ENCODE peak calls at places on chromosomes 4 and X, in nine cellular contexts. C is Peyer's patch, T is breast epithelium, H is hepatocyte, Q is H7, Y is H1, U is astrocyte of the spinal cord, A is colonic mucosa, Z is GM12864. J is an unnamed sample.

GRCh38 chr4:146381263-146381872 is 140.4 kb downstream of the SLC10A7 start:
- DNase-seq in H (no peak), Z (no peak), Y (no peak), U (no peak), T (no peak), A (no peak), C (no peak), Q (peak), J (no peak)

GRCh38 chrX:105190252-105190853 is 30.1 kb downstream of the TEX13A start:
- DNase-seq in Y (no peak), Z (no peak), A (peak), C (no peak), H (peak), T (no peak), Q (no peak), U (peak), J (peak)

GRCh38 chr4:76156635-76157034 is 8.4 kb upstream of the NUP54 start:
- DNase-seq in H (no peak), A (no peak), Q (no peak), Y (no peak), T (no peak), Z (no peak), C (no peak), U (no peak), J (peak)

GRCh38 chrX:118660085-118660484 is 67.3 kb upstream of the IL13RA1 start:
- DNase-seq in U (no peak), Y (no peak), A (no peak), T (no peak), H (no peak), Z (no peak), Q (no peak), C (no peak), J (no peak)

GRCh38 chr4:40629401-40630334 is at the start of gene RBM47:
- DNase-seq in H (peak), Z (peak), A (peak), Q (peak), Y (peak), T (peak), C (peak), U (peak), J (peak)

GRCh38 chr4:157096439-157096838 is 20.5 kb downstream of the GLRB start:
- DNase-seq in H (no peak), Y (no peak), C (no peak), Q (no peak), Z (no peak), T (no peak), A (no peak), U (no peak), J (peak)

GRCh38 chrX:71545364-71545763 is 12.5 kb downstream of the OGT start:
- DNase-seq in U (no peak), H (no peak), T (no peak), A (no peak), C (no peak), Y (no peak), Z (no peak), Q (no peak), J (no peak)

GRCh38 chr4:87058272-87059073 is 123.7 kb downstream of the AFF1 start:
- DNase-seq in H (peak), T (no peak), C (no peak), U (no peak), Q (peak), A (no peak), Y (no peak), Z (no peak), J (peak)

GRCh38 chr4:137025484-137026059 is 506.7 kb downstream of the PCDH18 start:
- DNase-seq in Y (no peak), Q (peak), A (no peak), C (no peak), U (no peak), H (no peak), T (no peak), Z (no peak), J (no peak)

GRCh38 chrX:120795301-120795700 is 80.4 kb downstream of the CT47B1 start:
- DNase-seq in U (peak), Q (no peak), H (no peak), T (no peak), Y (no peak), C (no peak), Z (no peak), A (no peak), J (peak)

GRCh38 chrX:105191878-105192277 is 28.6 kb downstream of the TEX13A start:
- DNase-seq in Q (peak), C (no peak), H (peak), A (no peak), U (peak), Z (no peak), Y (no peak), T (no peak), J (peak)

GRCh38 chr4:10013722-10014121 is 7.6 kb downstream of the SLC2A9 start:
- DNase-seq in H (peak), Y (peak), U (no peak), T (no peak), A (peak), C (peak), Z (no peak), Q (peak), J (peak)

GRCh38 chrX:1392376-1393130 is 640 bp upstream of the SLC25A6 start:
- DNase-seq in Q (peak), Z (no peak), U (peak), Y (no peak), A (peak), H (peak), C (peak), T (peak), J (peak)

GRCh38 chr4:184320630-184321029 is 103.0 kb upstream of the ENPP6 start:
- DNase-seq in U (no peak), Z (no peak), H (no peak), Y (no peak), C (no peak), Q (no peak), A (peak), T (no peak), J (no peak)

GRCh38 chrX:23341452-23341851 is 6.8 kb downstream of the PTCHD1 start:
- DNase-seq in H (peak), T (no peak), A (peak), Z (no peak), U (peak), C (no peak), Q (peak), Y (no peak), J (peak)

GRCh38 chrX:39002466-39002865 is 201.2 kb downstream of the MID1IP1 start:
- DNase-seq in T (no peak), C (no peak), Y (no peak), Z (no peak), Q (no peak), U (no peak), H (no peak), A (no peak), J (no peak)

GRCh38 chr4:105624530-105624929 is 72.1 kb downstream of the ARHGEF38 start:
- DNase-seq in Z (no peak), Y (no peak), H (no peak), A (peak), C (peak), T (no peak), U (peak), Q (no peak), J (peak)

GRCh38 chr4:181006509-181007290 is 1236.5 kb upstream of the TENM3 start:
- DNase-seq in A (no peak), C (no peak), Q (no peak), Y (no peak), H (no peak), Z (no peak), T (no peak), U (peak), J (peak)

GRCh38 chrX:44507292-44507691 is 35.4 kb downstream of the FUNDC1 start:
- DNase-seq in T (no peak), Z (no peak), Y (no peak), Q (no peak), H (no peak), C (no peak), U (no peak), A (no peak), J (no peak)

GRCh38 chrX:154022716-154023115 is 3.0 kb upstream of the IRAK1 start:
- DNase-seq in Z (no peak), A (no peak), Y (no peak), T (no peak), C (no peak), U (no peak), Q (peak), H (no peak), J (no peak)

GRCh38 chr4:7131498-7132031 is 60.8 kb upstream of the SORCS2 start:
- DNase-seq in C (no peak), A (no peak), Y (no peak), T (no peak), Q (no peak), H (no peak), U (no peak), Z (no peak), J (no peak)

GRCh38 chr4:103996637-103997036 is 276.9 kb upstream of the TACR3 start:
- DNase-seq in Y (peak), Q (peak), H (peak), C (no peak), U (peak), T (no peak), Z (no peak), A (no peak), J (peak)

GRCh38 chr4:110793381-110793801 is 170.5 kb upstream of the PITX2 start:
- DNase-seq in C (no peak), Z (no peak), T (no peak), A (no peak), H (peak), U (no peak), Q (no peak), Y (no peak), J (no peak)

GRCh38 chr4:114598191-114599121 is at the start of gene UGT8:
- DNase-seq in Q (peak), T (no peak), H (peak), C (peak), Y (no peak), U (peak), Z (no peak), A (peak), J (peak)

GRCh38 chr4:41590591-41590990 is 52.6 kb downstream of the LIMCH1 start:
- DNase-seq in C (no peak), H (no peak), T (no peak), Z (no peak), U (no peak), Q (no peak), Y (no peak), A (no peak), J (no peak)

GRCh38 chrX:129780441-129781105 is 824 bp downstream of the SASH3 start:
- DNase-seq in U (no peak), C (no peak), H (no peak), Y (no peak), A (no peak), Q (no peak), Z (no peak), T (no peak), J (no peak)
- H3K4me3 ChIP-seq in U (no peak), C (peak), H (no peak), Y (no peak), A (peak), Q (no peak), Z (peak), T (peak), J (no peak)

GRCh38 chr4:144649646-144650045 is 3.7 kb downstream of the HHIP start:
- DNase-seq in Y (no peak), H (no peak), U (peak), Z (no peak), T (no peak), A (no peak), Q (no peak), C (no peak), J (no peak)
- H3K4me3 ChIP-seq in Y (no peak), H (peak), U (peak), Z (no peak), T (no peak), A (no peak), Q (no peak), C (no peak), J (peak)

GRCh38 chr4:1200425-1201035 is 28.1 kb upstream of the SPON2 start:
- DNase-seq in Q (peak), H (peak), U (peak), T (no peak), Z (no peak), Y (no peak), A (peak), C (peak), J (peak)
- H3K4me3 ChIP-seq in Q (no peak), H (no peak), U (no peak), T (peak), Z (peak), Y (no peak), A (peak), C (peak), J (peak)

DNA sequence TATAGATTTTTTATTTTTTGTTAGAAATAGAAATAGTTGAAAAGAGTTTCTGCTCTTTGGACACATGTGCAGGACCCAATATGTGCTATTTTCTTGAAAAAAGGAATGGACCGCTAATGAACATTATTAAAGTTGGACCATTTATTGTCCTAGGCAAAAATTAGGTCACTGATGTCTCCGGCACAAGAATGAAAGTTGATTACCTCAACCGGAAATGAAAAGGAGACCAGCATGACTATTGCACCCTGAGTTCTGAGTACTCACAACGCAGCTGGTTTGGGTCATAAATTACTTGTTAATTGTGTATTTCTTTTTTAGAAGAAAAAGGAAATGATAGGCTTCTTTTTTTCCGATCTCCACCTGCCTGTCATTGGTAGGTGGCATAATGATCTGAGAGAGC is 232.6 kb downstream of the ARHGAP24 start:
- DNase-seq in C (no peak), U (no peak), Z (peak), Y (no peak), Q (no peak), H (no peak), T (no peak), A (no peak), J (no peak)
- H3K4me3 ChIP-seq in C (no peak), U (no peak), Z (no peak), Y (no peak), Q (no peak), H (no peak), T (no peak), A (no peak), J (no peak)

DNA sequence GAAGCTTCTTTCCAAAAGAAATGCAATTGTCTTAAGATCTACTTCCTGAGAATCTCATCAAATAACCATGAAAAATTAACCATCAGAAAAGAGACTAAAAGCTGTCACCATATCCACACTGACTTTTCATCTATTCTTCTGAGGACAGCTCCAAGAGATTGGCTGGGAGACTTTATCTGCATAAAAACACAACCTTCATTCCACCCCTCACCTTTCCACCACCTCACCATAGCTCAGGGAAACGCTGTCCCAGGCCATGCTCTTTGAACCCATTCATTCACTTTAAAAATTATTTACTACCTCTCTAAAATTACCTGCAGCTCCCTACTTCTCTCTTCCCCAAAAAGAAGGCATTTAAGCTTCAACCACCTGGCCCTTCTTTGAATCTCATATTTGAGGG is 2.4 kb downstream of the FAM13A start:
- DNase-seq in A (no peak), T (no peak), U (no peak), Z (no peak), H (no peak), C (no peak), Q (no peak), Y (no peak), J (no peak)
- H3K4me3 ChIP-seq in A (no peak), T (peak), U (no peak), Z (no peak), H (no peak), C (no peak), Q (no peak), Y (no peak), J (no peak)

DNA sequence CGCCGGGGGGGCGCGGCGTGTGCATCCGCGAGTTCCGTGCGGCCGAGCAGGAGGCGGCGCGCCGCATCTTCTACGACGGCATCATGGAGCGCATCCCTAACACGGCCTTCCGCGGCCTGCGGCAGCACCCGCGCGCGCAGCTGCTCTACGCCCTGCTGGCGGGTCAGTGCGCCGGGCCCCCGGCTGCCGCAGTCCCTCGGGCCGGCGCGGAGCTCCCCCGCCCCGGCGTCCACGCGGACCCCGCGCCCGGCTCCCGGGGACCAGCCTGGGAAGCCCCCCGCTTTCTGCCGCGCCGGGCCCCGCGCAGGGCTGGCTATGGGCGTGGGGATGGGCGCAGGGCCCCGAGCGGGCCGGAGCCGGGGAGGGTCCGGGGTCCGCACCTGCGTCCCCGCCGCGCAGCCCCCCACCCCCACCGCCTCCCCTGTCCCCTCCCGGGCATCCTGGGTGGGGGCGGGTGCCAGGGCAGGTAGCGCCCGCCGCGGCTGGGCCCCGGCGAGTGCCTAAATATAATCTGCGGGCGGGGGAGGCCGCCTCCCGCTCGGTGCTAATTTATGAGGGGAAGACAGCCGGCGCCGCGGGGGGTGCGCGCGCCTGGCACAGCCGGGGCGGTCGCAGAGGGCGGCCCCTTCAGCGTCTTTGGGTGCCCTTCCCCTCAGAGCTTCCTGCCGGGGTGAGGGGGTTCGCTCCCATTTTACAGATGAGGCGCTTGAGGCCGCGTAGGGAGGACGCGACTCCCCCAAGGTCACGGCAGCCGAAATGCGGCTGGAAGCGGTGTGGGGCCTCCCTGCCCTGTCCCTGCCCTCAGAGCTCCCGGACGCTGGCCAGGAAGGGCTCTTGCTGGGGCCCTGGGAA is 825 bp downstream of the NAT8L start:
- DNase-seq in H (peak), A (no peak), Z (no peak), Q (peak), Y (no peak), T (no peak), U (no peak), C (no peak), J (no peak)
- H3K4me3 ChIP-seq in H (no peak), A (no peak), Z (no peak), Q (peak), Y (peak), T (peak), U (no peak), C (peak), J (no peak)

DNA sequence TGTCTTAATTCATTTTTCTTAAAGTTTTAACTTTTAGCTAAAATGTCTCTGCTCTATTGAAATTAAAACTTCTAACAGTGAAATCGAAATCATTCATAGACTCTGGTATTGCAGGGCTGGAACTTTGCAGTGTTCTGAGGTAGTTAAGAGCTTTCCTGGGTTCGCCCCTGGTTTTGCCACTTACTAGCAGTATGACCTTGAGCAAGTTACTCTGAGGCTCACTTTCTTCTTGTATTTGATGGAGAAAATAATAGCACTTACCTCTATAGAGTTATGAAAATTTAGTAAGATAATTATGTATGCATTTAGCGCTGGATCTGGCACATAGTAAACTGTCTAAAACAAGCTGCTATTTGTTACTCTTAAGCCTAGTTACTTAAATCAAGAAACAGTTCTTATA is 1.7 kb downstream of the SLAIN2 start:
- DNase-seq in Y (no peak), C (no peak), U (no peak), Z (no peak), T (no peak), A (no peak), H (no peak), Q (no peak), J (no peak)
- H3K4me3 ChIP-seq in Y (peak), C (peak), U (peak), Z (peak), T (peak), A (peak), H (peak), Q (no peak), J (peak)